ENCODE peak calls at places on chromosomes 16 and 17, in nine cellular contexts. S is SHP77 treated with DMSO at 0.1 percent for 48 hours, B is NCI-H2029 treated with DMSO at 0.1 percent for 48 hours, V is iPS-NIHi11, W is adrenal gland, T is small intestine, C is AG10803, X is Right ventricle myocardium superior, R is occipital lobe. N is an unnamed sample.

GRCh38 chr16:8935989-8936388 is 27.7 kb downstream of the USP7 start:
- DNase-seq in S (no peak), B (no peak), V (peak; percentile 39), W (no peak), T (no peak), C (no peak), X (no peak), R (no peak), N (peak; percentile 23)

GRCh38 chr17:78492116-78492799 is 84.9 kb downstream of the DNAH17 start:
- DNase-seq in S (no peak), B (no peak), V (peak; percentile 49), W (no peak), T (no peak), C (no peak), X (no peak), R (no peak), N (no peak)

GRCh38 chr16:53007095-53007494 is 45.6 kb downstream of the CHD9NB start:
- DNase-seq in S (no peak), B (no peak), V (no peak), W (no peak), T (no peak), C (no peak), X (no peak), R (no peak), N (no peak)

GRCh38 chr17:250487-251300 is 69.2 kb upstream of the DOC2B start:
- DNase-seq in S (no peak), B (no peak), V (no peak), W (no peak), T (no peak), C (no peak), X (peak; percentile 13), R (no peak), N (no peak)

GRCh38 chr17:8366231-8366630 is 10.3 kb downstream of the KRABD2 start:
- DNase-seq in S (no peak), B (no peak), V (no peak), W (peak; percentile 92), T (no peak), C (peak; percentile 78), X (no peak), R (no peak), N (peak; percentile 90)

GRCh38 chr16:65410801-65411200 is 288.9 kb upstream of the CDH11 start:
- DNase-seq in S (no peak), B (no peak), V (no peak), W (no peak), T (no peak), C (peak; percentile 12), X (no peak), R (no peak), N (peak; percentile 9)

GRCh38 chr17:57256708-57257112 is 387 bp downstream of the MSI2 start:
- DNase-seq in S (no peak), B (peak; percentile 14), V (no peak), W (peak; percentile 37), T (peak; percentile 33), C (no peak), X (no peak), R (no peak), N (peak; percentile 8)

GRCh38 chr17:38528101-38528500 is 77.7 kb downstream of the SRCIN1 start:
- DNase-seq in S (no peak), B (no peak), V (no peak), W (no peak), T (no peak), C (no peak), X (peak; percentile 14), R (no peak), N (no peak)

GRCh38 chr17:34151081-34151480 is 104.0 kb upstream of the CCL2 start:
- DNase-seq in S (no peak), B (no peak), V (peak; percentile 30), W (no peak), T (no peak), C (peak; percentile 25), X (no peak), R (no peak), N (no peak)

GRCh38 chr17:76491271-76492184 is 9.7 kb downstream of the RHBDF2 start:
- DNase-seq in S (no peak), B (no peak), V (no peak), W (peak; percentile 41), T (peak; percentile 42), C (no peak), X (peak; percentile 63), R (no peak), N (no peak)

GRCh38 chr17:40369923-40370322 is 5.4 kb upstream of the GJD3 start:
- DNase-seq in S (no peak), B (no peak), V (no peak), W (no peak), T (no peak), C (no peak), X (no peak), R (no peak), N (no peak)

GRCh38 chr17:76585048-76585648 is 512 bp downstream of the ST6GALNAC2 start:
- DNase-seq in S (no peak), B (no peak), V (peak; percentile 46), W (no peak), T (peak; percentile 32), C (no peak), X (peak; percentile 49), R (no peak), N (no peak)

GRCh38 chr17:69524854-69525253 is 110.4 kb downstream of the MAP2K6 start:
- DNase-seq in S (no peak), B (no peak), V (no peak), W (no peak), T (no peak), C (no peak), X (no peak), R (no peak), N (no peak)

GRCh38 chr17:71184716-71185115 is 936.1 kb upstream of the SOX9 start:
- DNase-seq in S (no peak), B (no peak), V (no peak), W (no peak), T (no peak), C (peak; percentile 61), X (no peak), R (no peak), N (peak; percentile 42)

GRCh38 chr17:39487946-39488345 is 26.7 kb downstream of the CDK12 start:
- DNase-seq in S (no peak), B (no peak), V (no peak), W (no peak), T (no peak), C (peak; percentile 15), X (no peak), R (no peak), N (peak; percentile 18)

GRCh38 chr17:11290814-11291213 is 49.8 kb downstream of the SHISA6 start:
- DNase-seq in S (no peak), B (no peak), V (no peak), W (no peak), T (no peak), C (no peak), X (no peak), R (no peak), N (no peak)

GRCh38 chr16:74713876-74714275 is 13.2 kb upstream of the MLKL start:
- DNase-seq in S (no peak), B (no peak), V (peak; percentile 2), W (no peak), T (no peak), C (no peak), X (no peak), R (no peak), N (no peak)

GRCh38 chr16:86027366-86028126 is 128.6 kb downstream of the IRF8 start:
- DNase-seq in S (no peak), B (no peak), V (no peak), W (peak; percentile 2), T (peak; percentile 88), C (no peak), X (no peak), R (no peak), N (no peak)

GRCh38 chr17:4852504-4853075 is 19.4 kb downstream of the MINK1 start:
- DNase-seq in S (peak; percentile 39), B (no peak), V (no peak), W (no peak), T (no peak), C (peak; percentile 70), X (no peak), R (no peak), N (peak; percentile 11)

GRCh38 chr16:50238868-50239301 is 27.5 kb upstream of the ADCY7 start:
- DNase-seq in S (no peak), B (no peak), V (no peak), W (no peak), T (no peak), C (peak; percentile 20), X (no peak), R (no peak), N (no peak)

GRCh38 chr17:40556198-40556661 is 9.0 kb downstream of the CCR7 start:
- DNase-seq in S (no peak), B (no peak), V (no peak), W (no peak), T (no peak), C (no peak), X (no peak), R (no peak), N (no peak)

GRCh38 chr16:56041556-56042140 is 149.6 kb upstream of the GNAO1 start:
- DNase-seq in S (peak; percentile 18), B (peak; percentile 3), V (peak; percentile 76), W (no peak), T (peak; percentile 19), C (no peak), X (no peak), R (no peak), N (peak; percentile 39)

GRCh38 chr16:22123759-22124490 is 31.6 kb downstream of the VWA3A start:
- DNase-seq in S (no peak), B (no peak), V (peak; percentile 75), W (no peak), T (no peak), C (no peak), X (no peak), R (no peak), N (no peak)

GRCh38 chr16:84228321-84228838 is 11.4 kb downstream of the KCNG4 start:
- DNase-seq in S (no peak), B (no peak), V (peak; percentile 90), W (peak; percentile 91), T (no peak), C (peak; percentile 83), X (peak; percentile 89), R (peak; percentile 10), N (peak; percentile 92)

GRCh38 chr17:1223662-1224061 is 43.9 kb upstream of the ABR start:
- DNase-seq in S (no peak), B (no peak), V (no peak), W (no peak), T (no peak), C (no peak), X (no peak), R (no peak), N (no peak)

GRCh38 chr16:68520649-68521086 is 18.4 kb upstream of the ZFP90 start:
- DNase-seq in S (peak; percentile 54), B (peak; percentile 25), V (peak; percentile 97), W (peak; percentile 81), T (peak; percentile 87), C (peak; percentile 65), X (peak; percentile 89), R (peak; percentile 64), N (peak; percentile 57)

GRCh38 chr17:1038459-1039118 is 41.7 kb downstream of the TIMM22 start:
- DNase-seq in S (no peak), B (no peak), V (no peak), W (no peak), T (no peak), C (no peak), X (no peak), R (no peak), N (no peak)

GRCh38 chr16:71360378-71360777 is 1.9 kb downstream of the CALB2 start:
- DNase-seq in S (no peak), B (no peak), V (no peak), W (peak; percentile 87), T (no peak), C (peak; percentile 96), X (no peak), R (no peak), N (peak; percentile 69)

GRCh38 chr16:78240459-78241222 is 141.2 kb downstream of the WWOX start:
- DNase-seq in S (no peak), B (no peak), V (peak; percentile 27), W (no peak), T (no peak), C (no peak), X (no peak), R (no peak), N (no peak)

GRCh38 chr16:5615868-5616642 is 518.5 kb upstream of the EEF2KMT start:
- DNase-seq in S (no peak), B (peak; percentile 43), V (peak; percentile 86), W (peak; percentile 30), T (peak; percentile 46), C (no peak), X (peak; percentile 55), R (peak; percentile 63), N (peak; percentile 78)

GRCh38 chr17:725746-726145 is 6.7 kb upstream of the TLCD3A start:
- DNase-seq in S (no peak), B (no peak), V (no peak), W (no peak), T (no peak), C (no peak), X (no peak), R (no peak), N (no peak)

N was measured in MG63.